ENCODE peak calls at places on chromosomes 13 and 19, in five cellular contexts. D is heart left ventricle, J is transverse colon, M is OCI-LY7, N is stomach. H is an unnamed sample.

GRCh38 chr19:5058456-5059190 is 89.7 kb downstream of the KDM4B start:
- DNase-seq in N (no peak), D (no peak), M (no peak), J (no peak), H (no peak)

GRCh38 chr19:45186509-45187334 is 8.1 kb downstream of the BLOC1S3 start:
- DNase-seq in M (no peak), D (no peak), J (no peak), N (no peak), H (no peak)

GRCh38 chr19:56333506-56333905 is 18.9 kb upstream of the ZSCAN5A start:
- DNase-seq in N (peak; percentile 51), D (no peak), J (peak; percentile 54), M (peak; percentile 61), H (no peak)

GRCh38 chr13:28129911-28130693 is 8.2 kb upstream of the PAN3 start:
- DNase-seq in J (no peak), M (no peak), N (no peak), D (no peak), H (no peak)

GRCh38 chr13:26831336-26831908 is 70.8 kb upstream of the GPR12 start:
- DNase-seq in J (no peak), D (no peak), M (no peak), N (no peak), H (no peak)

GRCh38 chr19:33094504-33095067 is 13.6 kb downstream of the GPATCH1 start:
- DNase-seq in D (no peak), M (no peak), N (no peak), J (no peak), H (no peak)

GRCh38 chr13:37869756-37870488 is at the start of gene TRPC4:
- DNase-seq in M (no peak), J (peak; percentile 20), N (peak; percentile 31), D (peak; percentile 26), H (peak; percentile 47)

GRCh38 chr13:99911069-99911964 is 60.2 kb downstream of the ZIC5 start:
- DNase-seq in J (no peak), N (no peak), M (no peak), D (no peak), H (no peak)

GRCh38 chr13:54356849-54357248 is 1328.2 kb downstream of the OLFM4 start:
- DNase-seq in D (no peak), J (no peak), N (no peak), M (no peak), H (no peak)

GRCh38 chr19:36081385-36081784 is 26.7 kb downstream of the WDR62 start:
- DNase-seq in J (no peak), D (no peak), M (no peak), N (no peak), H (no peak)

GRCh38 chr13:36082806-36083205 is 48.4 kb downstream of the DCLK1 start:
- DNase-seq in M (no peak), D (no peak), J (no peak), N (no peak), H (no peak)

GRCh38 chr13:52767949-52768516 is 28.4 kb upstream of the CNMD start:
- DNase-seq in J (no peak), D (no peak), N (no peak), M (no peak), H (no peak)

GRCh38 chr19:37346091-37346490 is 24.8 kb upstream of the ZNF527 start:
- DNase-seq in M (no peak), N (no peak), D (no peak), J (no peak), H (no peak)

GRCh38 chr13:48220592-48221300 is 12.3 kb upstream of the ITM2B start:
- DNase-seq in D (no peak), J (no peak), M (no peak), N (no peak), H (no peak)

GRCh38 chr13:48222358-48223015 is 10.5 kb upstream of the ITM2B start:
- DNase-seq in D (peak; percentile 25), N (no peak), M (no peak), J (peak; percentile 19), H (peak; percentile 71)

GRCh38 chr13:48223016-48223385 is 10.0 kb upstream of the ITM2B start:
- DNase-seq in M (no peak), J (no peak), D (no peak), N (no peak), H (no peak)

GRCh38 chr13:48216204-48216711 is 16.7 kb upstream of the ITM2B start:
- DNase-seq in D (no peak), J (no peak), N (no peak), M (no peak), H (no peak)

DNA sequence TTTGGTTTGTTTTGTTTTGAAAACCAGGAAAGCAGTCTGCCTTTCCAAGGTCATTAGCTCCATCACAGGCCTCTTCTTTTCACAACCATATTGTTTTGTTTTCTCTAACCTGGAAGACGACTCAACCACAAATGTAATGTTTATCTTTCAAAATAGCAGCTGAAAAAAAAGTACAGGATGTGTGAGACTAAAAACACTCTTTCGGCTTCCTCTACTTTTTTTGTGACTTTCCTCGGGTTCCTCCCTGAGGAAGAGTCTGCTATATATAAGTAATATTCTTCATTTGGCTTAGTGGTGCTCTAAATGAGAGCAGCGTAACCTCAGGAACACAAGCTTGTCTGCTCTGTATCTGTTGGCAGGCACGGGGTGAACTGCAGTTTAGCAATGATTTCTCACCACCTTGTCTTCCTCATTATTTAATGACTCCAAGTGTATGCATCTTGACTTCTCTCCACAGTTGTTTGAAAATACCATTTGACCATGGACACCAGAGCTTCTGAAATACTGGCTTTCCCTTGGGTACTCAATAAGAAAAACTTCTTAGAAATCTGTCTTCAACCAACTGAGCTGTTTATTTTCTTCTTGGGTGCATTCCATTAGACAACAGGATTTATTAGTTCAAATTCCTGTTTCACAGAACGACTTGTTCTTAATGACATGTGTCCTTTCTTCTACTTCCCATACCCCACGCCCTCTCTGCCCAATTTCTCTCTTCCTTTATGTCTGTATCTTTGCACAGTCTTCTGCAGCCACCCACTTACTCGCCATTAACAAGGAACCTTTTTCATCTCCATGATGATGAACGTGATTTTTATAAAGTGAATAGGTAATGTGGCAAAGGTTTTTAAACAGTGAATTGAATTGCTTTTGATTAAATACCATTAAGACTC is 11.5 kb upstream of the ITM2B start:
- DNase-seq in J (no peak), N (no peak), D (no peak), M (no peak), H (no peak)
- H3K27ac ChIP-seq in J (peak overlapping the region; percentile 73), N (peak overlapping the region; percentile 66), D (peak overlapping the region; percentile 81), M (no peak overlapping the region), H (no peak overlapping the region)

DNA sequence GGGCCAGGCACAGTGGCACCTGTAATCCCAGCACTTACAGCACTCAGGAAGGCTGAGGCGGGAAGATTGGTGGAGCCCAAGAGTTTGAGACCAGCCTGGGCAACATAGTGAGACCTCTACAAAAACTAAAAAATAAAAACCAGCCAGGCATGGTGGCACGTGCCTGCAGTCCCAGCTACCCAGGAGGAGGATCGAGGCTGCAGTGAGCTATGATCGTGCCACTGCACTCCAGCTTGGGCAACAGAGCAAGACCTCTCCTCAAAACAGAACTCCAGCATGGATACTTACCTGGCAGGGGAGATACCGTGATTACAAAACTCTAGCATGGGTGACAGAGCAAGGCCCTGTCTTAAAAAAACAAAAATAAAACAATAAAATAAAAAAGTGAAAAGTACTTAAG is 95.3 kb downstream of the GJA3 start:
- DNase-seq in M (no peak), N (no peak), J (no peak), D (no peak), H (peak; percentile 28)
- H3K4me3 ChIP-seq in M (no peak overlapping the region), N (no peak overlapping the region), J (no peak overlapping the region), D (no peak overlapping the region), H (no peak overlapping the region)

GRCh38 chr13:97339019-97339988 is 94.7 kb upstream of the RAP2A start:
- DNase-seq in J (peak; percentile 41), D (peak; percentile 71), N (peak; percentile 29), M (no peak), H (peak; percentile 68)
- H3K4me1 ChIP-seq in J (no peaks in the 10 kb centered on the region), D (peaks cover 56% of the 10 kb centered on the region), N (peaks cover 63% of the 10 kb centered on the region), M (no peaks in the 10 kb centered on the region), H (peaks cover 5% of the 10 kb centered on the region)

GRCh38 chr13:21971662-21972635 is 301.1 kb downstream of the FGF9 start:
- DNase-seq in D (no peak), N (no peak), J (no peak), M (no peak), H (no peak)
- H3K27ac ChIP-seq in D (no peak overlapping the region), N (no peak overlapping the region), J (no peak overlapping the region), M (no peak overlapping the region), H (no peak overlapping the region)

DNA sequence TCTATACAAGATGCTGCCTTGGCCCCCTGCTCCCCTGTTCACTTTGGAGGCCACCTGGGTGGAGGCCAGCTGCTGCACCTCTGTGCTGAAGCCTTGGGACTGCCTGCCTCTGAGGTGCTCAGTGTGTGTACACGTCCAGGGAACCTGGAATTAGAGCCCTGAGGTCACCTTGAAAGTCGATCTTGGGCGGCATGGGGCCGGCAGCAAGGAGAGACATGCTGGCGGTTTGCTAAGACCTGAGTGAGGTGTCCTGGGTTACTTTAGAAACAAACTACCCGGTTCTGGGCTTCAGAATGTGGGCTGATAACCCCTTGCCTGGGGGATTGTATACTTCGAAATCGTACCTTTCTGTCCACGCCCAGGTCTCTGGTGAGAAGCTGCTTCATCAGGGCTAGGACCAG is 25.5 kb downstream of the TSSK6 start:
- DNase-seq in D (no peak), M (no peak), N (peak; percentile 34), J (no peak), H (peak; percentile 73)
- H3K4me3 ChIP-seq in D (peak overlapping the region; percentile 1), M (no peak overlapping the region), N (no peak overlapping the region), J (no peak overlapping the region), H (no peak overlapping the region)

DNA sequence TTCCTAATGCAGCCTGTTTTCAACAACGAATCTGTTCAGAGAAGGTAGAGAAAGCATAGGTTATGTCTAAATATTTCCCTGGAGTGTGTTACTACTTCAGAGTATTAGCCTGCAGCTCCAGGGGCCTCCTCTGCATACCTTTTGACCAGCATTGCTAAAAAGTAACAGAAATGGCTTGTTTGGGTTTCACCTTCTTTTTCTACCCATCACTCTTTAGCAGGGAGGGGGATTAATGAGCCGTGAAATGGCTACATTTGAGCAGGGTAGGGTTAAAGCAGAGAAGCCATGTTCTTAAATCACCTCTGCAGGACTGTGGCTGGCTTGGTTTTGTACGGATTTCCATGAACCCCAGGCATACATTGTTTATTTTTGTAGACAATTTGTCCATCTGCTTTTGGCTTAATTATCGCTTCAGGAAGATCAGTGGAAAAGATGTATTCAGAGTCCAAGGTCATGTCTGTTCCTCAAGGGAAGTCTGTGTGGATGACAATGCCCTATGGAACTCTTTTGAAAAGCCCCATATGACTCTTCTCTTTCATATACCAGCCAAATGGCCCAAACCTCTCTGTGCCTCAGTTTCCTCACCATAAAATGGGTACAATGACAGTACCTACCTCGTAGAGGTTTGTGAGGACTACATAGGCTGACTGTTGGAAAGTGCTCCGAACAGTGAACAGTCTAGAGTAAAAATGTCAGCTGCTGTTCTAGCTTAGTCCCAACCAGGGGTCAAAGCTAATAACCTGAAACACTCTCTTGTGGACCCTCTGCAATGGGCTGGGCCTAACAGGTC is 104.4 kb downstream of the COL4A2 start:
- DNase-seq in M (no peak), D (no peak), N (no peak), J (no peak), H (no peak)
- H3K4me1 ChIP-seq in M (no peaks in the 10 kb centered on the region), D (peaks cover 97% of the 10 kb centered on the region), N (peaks cover 58% of the 10 kb centered on the region), J (peaks cover 28% of the 10 kb centered on the region), H (peaks cover 4% of the 10 kb centered on the region)

GRCh38 chr19:49333426-49334288 is 1.5 kb upstream of the CD37 start:
- DNase-seq in D (peak; percentile 37), N (peak; percentile 29), J (peak; percentile 68), M (peak; percentile 98), H (peak; percentile 72)
- H3K27ac ChIP-seq in D (no peak overlapping the region), N (no peak overlapping the region), J (no peak overlapping the region), M (peak overlapping the region; percentile 98), H (no peak overlapping the region)